ENCODE peak calls at places on chromosomes 4 and X, in nine cellular contexts. D, R, Y, V, F, Q, N, A and H are unnamed samples.

GRCh38 chrX:140765043-140765784 is 55.7 kb downstream of the LINC00632 start:
- DNase-seq in Q (peak; percentile 26), F (peak; percentile 38), D (no peak), A (peak; percentile 52), N (no peak), V (no peak), Y (peak; percentile 61), R (no peak), H (peak; percentile 57)

GRCh38 chr4:10160280-10160856 is 43.8 kb upstream of the WDR1 start:
- DNase-seq in V (no peak), Y (peak; percentile 42), F (no peak), A (peak; percentile 79), R (no peak), Q (no peak), N (no peak), D (no peak), H (peak; percentile 32)

GRCh38 chr4:73705056-73705432 is 35.3 kb upstream of the CXCL8 start:
- DNase-seq in A (peak; percentile 68), R (peak; percentile 16), Q (no peak), F (peak; percentile 72), N (no peak), D (no peak), V (no peak), Y (peak; percentile 66), H (peak; percentile 46)

GRCh38 chrX:131577999-131578734 is 34.3 kb downstream of the OR13H1 start:
- DNase-seq in A (no peak), D (no peak), R (no peak), V (no peak), Y (no peak), N (no peak), F (no peak), Q (no peak), H (peak; percentile 10)

GRCh38 chr4:5888222-5888701 is 4.6 kb downstream of the CRMP1 start:
- DNase-seq in F (no peak), N (no peak), R (no peak), V (no peak), A (no peak), Y (no peak), Q (no peak), D (no peak), H (no peak)

GRCh38 chr4:154928640-154929257 is 147.7 kb downstream of the RBM46 start:
- DNase-seq in F (peak; percentile 14), Q (peak; percentile 13), N (no peak), D (no peak), R (peak; percentile 14), A (peak; percentile 71), Y (peak; percentile 72), V (no peak), H (peak; percentile 45)

GRCh38 chr4:55609393-55609821 is 17.4 kb upstream of the PDCL2 start:
- DNase-seq in D (no peak), Q (no peak), V (peak; percentile 39), R (no peak), A (peak; percentile 29), F (no peak), N (no peak), Y (peak; percentile 3), H (no peak)

GRCh38 chr4:26878729-26879415 is 18.2 kb downstream of the STIM2 start:
- DNase-seq in Y (no peak), A (peak; percentile 18), F (peak; percentile 29), Q (no peak), N (no peak), V (no peak), D (no peak), R (no peak), H (peak; percentile 22)

GRCh38 chrX:11244641-11245040 is 48.6 kb upstream of the AMELX start:
- DNase-seq in D (no peak), F (no peak), A (peak; percentile 81), R (no peak), Q (no peak), V (peak; percentile 62), N (no peak), Y (peak; percentile 85), H (peak; percentile 41)

GRCh38 chrX:41384041-41384705 is 50.2 kb downstream of the DDX3X start:
- DNase-seq in D (peak; percentile 68), F (peak; percentile 58), Y (peak; percentile 92), N (peak; percentile 80), R (peak; percentile 17), V (peak; percentile 58), Q (peak; percentile 55), A (peak; percentile 87), H (peak; percentile 86)

GRCh38 chr4:15378055-15378454 is 49.8 kb upstream of the C1QTNF7 start:
- DNase-seq in R (no peak), Q (no peak), D (no peak), F (no peak), V (no peak), A (peak; percentile 50), Y (peak; percentile 61), N (no peak), H (peak; percentile 56)

GRCh38 chr4:83258463-83258862 is 26.1 kb downstream of the COQ2 start:
- DNase-seq in Q (no peak), A (no peak), F (no peak), R (no peak), D (no peak), V (no peak), Y (no peak), N (no peak), H (no peak)

GRCh38 chrX:39850630-39851152 is 247.1 kb downstream of the BCOR start:
- DNase-seq in D (no peak), F (peak; percentile 54), A (peak; percentile 69), V (no peak), Q (peak; percentile 11), Y (peak; percentile 33), R (peak; percentile 60), N (no peak), H (peak; percentile 70)

GRCh38 chr4:87884976-87885574 is 52.3 kb downstream of the MEPE start:
- DNase-seq in Q (no peak), F (no peak), V (no peak), D (no peak), R (no peak), N (no peak), A (no peak), Y (no peak), H (no peak)

GRCh38 chr4:55549888-55550287 is 3.2 kb upstream of the CLOCK start:
- DNase-seq in D (no peak), V (no peak), F (peak; percentile 90), Q (peak; percentile 50), R (peak; percentile 26), Y (peak; percentile 30), A (peak; percentile 23), N (no peak), H (peak; percentile 83)

GRCh38 chr4:171639540-171639939 is 173.7 kb upstream of the GALNTL6 start:
- DNase-seq in N (no peak), R (no peak), V (no peak), Q (no peak), F (peak; percentile 19), A (no peak), D (no peak), Y (no peak), H (no peak)

GRCh38 chrX:21996872-21997271 is 35.3 kb upstream of the PHEX start:
- DNase-seq in R (peak; percentile 2), D (no peak), F (peak; percentile 46), V (peak; percentile 14), A (peak; percentile 83), N (no peak), Y (peak; percentile 93), Q (peak; percentile 37), H (peak; percentile 69)

GRCh38 chr4:146522862-146523205 is 1.1 kb upstream of the SLC10A7 start:
- DNase-seq in Y (peak; percentile 12), N (no peak), Q (no peak), A (peak; percentile 13), D (no peak), F (peak; percentile 28), V (no peak), R (no peak), H (no peak)

GRCh38 chrX:16838202-16839066 is 31.7 kb downstream of the RBBP7 start:
- DNase-seq in V (no peak), Y (peak; percentile 87), N (peak; percentile 83), F (peak; percentile 86), A (peak; percentile 84), R (no peak), Q (no peak), D (peak; percentile 19), H (peak; percentile 84)

DNA sequence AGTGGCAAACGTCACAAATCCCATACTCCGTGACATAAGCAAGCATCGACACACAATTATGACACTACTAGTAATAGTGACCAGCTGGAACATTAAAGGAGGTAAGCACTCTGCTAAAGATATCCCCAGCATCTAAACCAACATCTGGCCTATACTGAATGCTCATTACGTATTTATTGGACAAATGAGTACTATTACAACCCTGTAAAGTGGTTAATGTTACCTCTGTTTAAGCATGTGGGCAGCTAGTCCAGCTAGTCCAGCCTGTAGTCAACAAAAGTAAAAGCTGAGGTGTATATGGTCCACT is 419 bp upstream of the RPGR start:
- DNase-seq in Y (no peak), Q (no peak), R (no peak), F (no peak), V (no peak), D (no peak), A (no peak), N (no peak), H (no peak)
- TF ChIP-seq CTCF in Y (no peak), Q (no peak), R (no peak), F (no peak), V (no peak), D (peak; percentile 1), A (no peak), N (no peak), H (no peak)

GRCh38 chr4:179586460-179586859 is 2144.2 kb upstream of the AGA start:
- DNase-seq in F (peak; percentile 16), A (no peak), D (no peak), V (no peak), Y (no peak), N (no peak), R (no peak), Q (no peak), H (no peak)
- H3K4me3 ChIP-seq in F (no peak overlapping the region), A (no peak overlapping the region), D (no peak overlapping the region), V (no peak overlapping the region), Y (no peak overlapping the region), N (no peak overlapping the region), R (no peak overlapping the region), Q (no peak overlapping the region), H (no peak overlapping the region)

DNA sequence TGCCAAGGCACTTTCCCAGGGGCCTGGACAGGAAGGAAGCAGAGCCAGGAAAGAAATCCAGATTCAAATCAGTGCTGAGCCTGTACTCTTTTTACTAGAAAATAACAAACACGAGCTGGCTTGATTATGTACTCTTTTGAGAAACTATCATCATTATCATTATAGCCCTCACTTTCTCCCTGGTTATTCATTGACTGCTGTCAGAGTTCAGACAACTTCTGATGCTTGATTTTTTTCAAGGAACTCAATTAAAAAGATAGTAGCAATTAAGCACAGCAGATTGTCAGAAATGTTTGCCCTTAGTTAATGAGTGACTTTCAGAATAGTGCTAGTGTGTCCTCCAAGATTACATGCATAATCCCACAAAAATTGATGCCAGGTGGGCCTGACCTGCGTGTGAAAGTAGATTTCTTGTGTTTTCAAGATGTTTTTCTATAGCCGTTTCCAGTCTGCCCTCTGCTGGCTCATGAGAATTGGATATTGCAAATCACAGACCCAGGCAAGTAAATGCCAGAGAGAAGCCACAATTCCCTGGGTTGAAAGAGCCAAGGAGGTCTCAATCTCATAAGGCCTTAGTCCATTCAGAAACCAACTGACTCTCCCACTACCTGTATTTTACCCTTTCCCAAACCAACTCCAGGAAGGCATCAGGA is 14.3 kb upstream of the PNPLA4 start:
- DNase-seq in A (peak; percentile 6), Q (no peak), V (no peak), F (peak; percentile 23), D (no peak), R (peak; percentile 9), N (no peak), Y (peak; percentile 5), H (peak; percentile 7)
- TF ChIP-seq CTCF in A (peak; percentile 39), Q (peak; percentile 51), V (no peak), F (peak; percentile 56), D (peak; percentile 39), R (peak; percentile 42), N (peak; percentile 46), Y (peak; percentile 22), H (no peak)

GRCh38 chr4:41359069-41359769 is 102.5 kb downstream of the UCHL1 start:
- DNase-seq in Y (no peak), Q (no peak), F (no peak), R (no peak), A (no peak), V (no peak), D (no peak), N (no peak), H (no peak)
- H3K4me3 ChIP-seq in Y (no peak overlapping the region), Q (no peak overlapping the region), F (no peak overlapping the region), R (no peak overlapping the region), A (no peak overlapping the region), V (no peak overlapping the region), D (no peak overlapping the region), N (no peak overlapping the region), H (no peak overlapping the region)